ENCODE peak calls at places on chromosomes 1 and 21, in eight cellular contexts. K is H7; V is left lung; U is pancreas; E is activated CD4-positive, alpha-beta T cell treated with anti-CD3 and anti-CD28 coated beads for 48 hours; C is BJ; X is NCI-H2081; Z is endothelial cell. I is an unnamed sample.

GRCh38 chr1:106080608-106081325 is 975.7 kb upstream of the PRMT6 start:
- DNase-seq in K (peak), V (no peak), U (no peak), E (no peak), C (no peak), X (no peak), Z (peak), I (no peak)

GRCh38 chr1:10888791-10889627 is 92.6 kb upstream of the CASZ1 start:
- DNase-seq in K (peak), V (no peak), U (no peak), E (no peak), C (no peak), X (no peak), Z (no peak), I (no peak)

GRCh38 chr1:17923684-17924083 is 168.6 kb downstream of the ACTL8 start:
- DNase-seq in K (no peak), V (no peak), U (no peak), E (no peak), C (no peak), X (no peak), Z (no peak), I (no peak)

GRCh38 chr1:110874303-110875215 is 1.6 kb downstream of the CD53 start:
- DNase-seq in K (no peak), V (no peak), U (no peak), E (no peak), C (no peak), X (no peak), Z (no peak), I (no peak)

GRCh38 chr1:69568435-69569280 is 936 bp downstream of the LRRC7 start:
- DNase-seq in K (peak), V (no peak), U (no peak), E (no peak), C (no peak), X (peak), Z (no peak), I (no peak)

GRCh38 chr1:230342019-230342418 is 84.1 kb downstream of the PGBD5 start:
- DNase-seq in K (no peak), V (no peak), U (no peak), E (no peak), C (no peak), X (no peak), Z (no peak), I (no peak)

GRCh38 chr21:17900281-17900989 is 81.3 kb upstream of the C21orf91 start:
- DNase-seq in K (no peak), V (no peak), U (no peak), E (peak), C (no peak), X (no peak), Z (no peak), I (no peak)

GRCh38 chr1:216555653-216556052 is 132.4 kb upstream of the USH2A start:
- DNase-seq in K (no peak), V (no peak), U (no peak), E (no peak), C (no peak), X (no peak), Z (no peak), I (no peak)

GRCh38 chr1:234607091-234608025 is 2.6 kb downstream of the IRF2BP2 start:
- DNase-seq in K (peak), V (no peak), U (peak), E (peak), C (no peak), X (peak), Z (peak), I (no peak)

GRCh38 chr1:94481473-94481933 is 60.1 kb downstream of the F3 start:
- DNase-seq in K (peak), V (peak), U (peak), E (peak), C (peak), X (peak), Z (peak), I (no peak)

GRCh38 chr1:38003261-38004250 is 1.8 kb downstream of the FHL3 start:
- DNase-seq in K (no peak), V (no peak), U (no peak), E (no peak), C (no peak), X (no peak), Z (no peak), I (no peak)

GRCh38 chr1:29249951-29250581 is 13.7 kb downstream of the PTPRU start:
- DNase-seq in K (no peak), V (no peak), U (no peak), E (no peak), C (no peak), X (no peak), Z (no peak), I (no peak)

GRCh38 chr1:80436851-80437250 is 1363.9 kb upstream of the ADGRL2 start:
- DNase-seq in K (no peak), V (no peak), U (no peak), E (no peak), C (no peak), X (no peak), Z (no peak), I (no peak)

GRCh38 chr1:115539061-115539460 is 102.7 kb upstream of the VANGL1 start:
- DNase-seq in K (no peak), V (no peak), U (no peak), E (no peak), C (no peak), X (no peak), Z (no peak), I (no peak)

GRCh38 chr1:174265273-174265672 is 106.0 kb downstream of the RABGAP1L start:
- DNase-seq in K (no peak), V (no peak), U (no peak), E (no peak), C (no peak), X (no peak), Z (no peak), I (no peak)

GRCh38 chr1:63799324-63799723 is 25.5 kb downstream of the ROR1 start:
- DNase-seq in K (no peak), V (no peak), U (no peak), E (no peak), C (no peak), X (no peak), Z (no peak), I (no peak)

GRCh38 chr1:36144413-36144812 is 4.9 kb downstream of the TRAPPC3 start:
- DNase-seq in K (no peak), V (no peak), U (no peak), E (no peak), C (no peak), X (no peak), Z (no peak), I (no peak)

GRCh38 chr1:29736582-29737188 is 500.4 kb downstream of the PTPRU start:
- DNase-seq in K (peak), V (no peak), U (no peak), E (peak), C (no peak), X (no peak), Z (peak), I (no peak)

GRCh38 chr1:8941906-8942305 is 3.8 kb upstream of the CA6 start:
- DNase-seq in K (no peak), V (no peak), U (no peak), E (no peak), C (peak), X (no peak), Z (no peak), I (no peak)

GRCh38 chr21:44677881-44678280 is 4.1 kb downstream of the KRTAP12-1 start:
- DNase-seq in K (no peak), V (no peak), U (no peak), E (no peak), C (no peak), X (no peak), Z (no peak), I (no peak)

GRCh38 chr21:15495965-15496364 is 233.8 kb upstream of the USP25 start:
- DNase-seq in K (no peak), V (no peak), U (no peak), E (no peak), C (no peak), X (no peak), Z (no peak), I (no peak)

GRCh38 chr21:42834730-42835191 is 44.6 kb downstream of the WDR4 start:
- DNase-seq in K (peak), V (no peak), U (no peak), E (no peak), C (no peak), X (no peak), Z (no peak), I (no peak)

GRCh38 chr1:19954059-19954458 is 25.4 kb downstream of the PLA2G2A start:
- DNase-seq in K (no peak), V (no peak), U (no peak), E (no peak), C (no peak), X (no peak), Z (no peak), I (no peak)

I was measured in thoracic aorta.